ENCODE peak calls at places on chromosomes 1 and 21, in eight cellular contexts. Y, G, X, J, W, T, V and R are unnamed samples.

GRCh38 chr1:45303582-45304310 is 22.9 kb upstream of the HPDL start:
- DNase-seq in G (peak; percentile 99), W (peak; percentile 89), J (peak; percentile 91), Y (peak; percentile 97), X (peak; percentile 99), T (peak; percentile 99), V (peak; percentile 97), R (peak; percentile 97)

GRCh38 chr21:46081022-46081861 is 16.7 kb upstream of the COL6A2 start:
- DNase-seq in X (no peak), V (no peak), W (no peak), Y (no peak), G (no peak), J (no peak), T (no peak), R (no peak)

GRCh38 chr21:42597487-42598158 is 55.8 kb upstream of the PDE9A start:
- DNase-seq in Y (no peak), X (no peak), G (no peak), J (no peak), T (no peak), V (no peak), W (no peak), R (no peak)

GRCh38 chr21:42836402-42836666 is 43.0 kb downstream of the WDR4 start:
- DNase-seq in X (no peak), G (no peak), W (no peak), T (no peak), V (no peak), Y (no peak), J (no peak), R (no peak)

GRCh38 chr1:162389021-162389818 is 7.7 kb downstream of the C1orf226 start:
- DNase-seq in T (no peak), J (peak; percentile 67), W (no peak), V (no peak), G (no peak), X (peak; percentile 78), Y (no peak), R (no peak)

GRCh38 chr1:67874501-67875111 is 41.3 kb upstream of the GNG12 start:
- DNase-seq in X (no peak), W (no peak), Y (no peak), G (no peak), J (no peak), V (no peak), T (no peak), R (no peak)

GRCh38 chr1:228338521-228339051 is 68.0 kb downstream of the TRIM11 start:
- DNase-seq in V (no peak), J (no peak), X (no peak), Y (no peak), G (peak; percentile 50), T (peak; percentile 31), W (no peak), R (peak; percentile 33)

GRCh38 chr1:208065862-208066261 is 154.9 kb upstream of the CD34 start:
- DNase-seq in X (no peak), W (no peak), Y (no peak), J (no peak), T (no peak), V (no peak), G (no peak), R (peak; percentile 69)

GRCh38 chr1:202697038-202697437 is 13.2 kb downstream of the SYT2 start:
- DNase-seq in J (no peak), W (no peak), G (no peak), Y (no peak), X (no peak), T (no peak), V (no peak), R (no peak)

GRCh38 chr1:210757677-210758076 is 376.3 kb downstream of the KCNH1 start:
- DNase-seq in Y (no peak), T (no peak), J (no peak), G (no peak), W (no peak), V (no peak), X (no peak), R (no peak)

GRCh38 chr1:210751911-210752310 is 382.0 kb downstream of the KCNH1 start:
- DNase-seq in V (no peak), J (no peak), G (no peak), X (no peak), W (no peak), T (no peak), Y (no peak), R (no peak)

GRCh38 chr1:210758261-210758660 is 375.7 kb downstream of the KCNH1 start:
- DNase-seq in T (no peak), V (no peak), Y (no peak), J (no peak), X (no peak), G (no peak), W (no peak), R (no peak)

GRCh38 chr1:210755991-210756669 is 377.8 kb downstream of the KCNH1 start:
- DNase-seq in G (no peak), V (no peak), J (no peak), X (no peak), W (no peak), T (no peak), Y (no peak), R (no peak)

GRCh38 chr1:210754931-210755670 is 378.8 kb downstream of the KCNH1 start:
- DNase-seq in X (no peak), Y (no peak), V (no peak), J (peak; percentile 59), W (peak; percentile 66), T (no peak), G (no peak), R (no peak)
- TF ChIP-seq CTCF in X (no peak), Y (no peak), V (no peak), J (no peak), W (no peak), T (no peak), G (no peak), R (no peak)

GRCh38 chr1:54425152-54425584 is 19.0 kb upstream of the SSBP3 start:
- DNase-seq in V (no peak), W (no peak), X (no peak), Y (no peak), J (no peak), G (no peak), T (no peak), R (no peak)
- TF ChIP-seq CTCF in V (no peak), W (no peak), X (no peak), Y (no peak), J (peak; percentile 28), G (no peak), T (no peak), R (no peak)

GRCh38 chr1:57278558-57278957 is 145.3 kb downstream of the DAB1 start:
- DNase-seq in Y (no peak), W (no peak), J (no peak), X (no peak), G (no peak), T (no peak), V (no peak), R (no peak)
- TF ChIP-seq CTCF in Y (no peak), W (no peak), J (no peak), X (no peak), G (no peak), T (no peak), V (no peak), R (no peak)

DNA sequence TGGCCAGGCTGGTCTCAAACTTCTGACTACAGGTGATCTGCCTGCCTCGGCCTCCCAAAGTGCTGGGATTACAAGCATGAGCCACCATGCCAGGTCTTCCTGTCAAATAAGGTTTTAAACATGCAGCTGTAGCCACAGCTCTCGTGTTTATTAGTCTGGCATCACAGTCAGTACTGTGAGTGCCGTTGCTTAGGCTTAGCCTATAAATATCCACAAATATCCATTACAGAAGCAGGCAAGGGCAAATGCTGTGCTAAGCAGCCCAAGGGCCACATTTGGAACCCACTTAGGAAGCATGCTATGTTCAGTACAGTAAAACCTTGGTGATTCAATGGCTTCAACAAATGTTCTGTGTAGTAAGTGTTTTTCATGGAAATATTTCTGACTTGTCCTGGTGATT is 75.9 kb downstream of the KIF1B start:
- DNase-seq in W (no peak), T (no peak), Y (no peak), J (no peak), V (no peak), G (peak; percentile 89), X (no peak), R (no peak)
- TF ChIP-seq CTCF in W (no peak), T (no peak), Y (no peak), J (no peak), V (no peak), G (no peak), X (no peak), R (no peak)

GRCh38 chr1:209076688-209077087 is 506.8 kb upstream of the CAMK1G start:
- DNase-seq in X (no peak), G (no peak), V (no peak), J (no peak), Y (no peak), T (no peak), W (no peak), R (no peak)
- TF ChIP-seq CTCF in X (no peak), G (no peak), V (no peak), J (peak; percentile 27), Y (no peak), T (no peak), W (no peak), R (no peak)